ENCODE peak calls at places on chromosomes 5 and 9, in five cellular contexts. One of them, this sample, is unnamed.

GRCh38 chr9:14910178-14910805 is at the start of gene FREM1:
- DNase-seq in stomach: no peak
- DNase-seq in body of pancreas: peak
- DNase-seq in nucleus accumbens: no peak
- DNase-seq in activated naive CD4-positive, alpha-beta T cell treated with anti-CD3 and anti-CD28 coated beads, Interleukin-2, amount 10 ng/mL, durations not matched to agents 7 days and 5 days: no peak
- DNase-seq in this sample: no peak

GRCh38 chr5:113020461-113021273 is 44.1 kb downstream of the DCP2 start:
- DNase-seq in stomach: no peak
- DNase-seq in body of pancreas: no peak
- DNase-seq in nucleus accumbens: no peak
- DNase-seq in activated naive CD4-positive, alpha-beta T cell treated with anti-CD3 and anti-CD28 coated beads, Interleukin-2, amount 10 ng/mL, durations not matched to agents 7 days and 5 days: peak
- DNase-seq in this sample: no peak

GRCh38 chr5:121967187-121967586 is 5.4 kb downstream of the SRFBP1 start:
- DNase-seq in activated naive CD4-positive, alpha-beta T cell treated with anti-CD3 and anti-CD28 coated beads, Interleukin-2, amount 10 ng/mL, durations not matched to agents 7 days and 5 days: no peak
- DNase-seq in body of pancreas: no peak
- DNase-seq in stomach: no peak
- DNase-seq in nucleus accumbens: no peak
- DNase-seq in this sample: no peak

GRCh38 chr5:10355071-10355889 is 1.8 kb downstream of the MARCHF6 start:
- DNase-seq in body of pancreas: no peak
- DNase-seq in activated naive CD4-positive, alpha-beta T cell treated with anti-CD3 and anti-CD28 coated beads, Interleukin-2, amount 10 ng/mL, durations not matched to agents 7 days and 5 days: peak
- DNase-seq in nucleus accumbens: no peak
- DNase-seq in stomach: no peak
- DNase-seq in this sample: no peak

GRCh38 chr9:37379835-37380234 is 42.7 kb upstream of the GRHPR start:
- DNase-seq in body of pancreas: no peak
- DNase-seq in stomach: no peak
- DNase-seq in nucleus accumbens: no peak
- DNase-seq in activated naive CD4-positive, alpha-beta T cell treated with anti-CD3 and anti-CD28 coated beads, Interleukin-2, amount 10 ng/mL, durations not matched to agents 7 days and 5 days: no peak
- DNase-seq in this sample: no peak

GRCh38 chr5:10581424-10581748 is 17.5 kb downstream of the ANKRD33B start:
- DNase-seq in activated naive CD4-positive, alpha-beta T cell treated with anti-CD3 and anti-CD28 coated beads, Interleukin-2, amount 10 ng/mL, durations not matched to agents 7 days and 5 days: no peak
- DNase-seq in nucleus accumbens: no peak
- DNase-seq in body of pancreas: no peak
- DNase-seq in stomach: no peak
- DNase-seq in this sample: no peak

GRCh38 chr9:72315089-72315509 is 49.9 kb downstream of the ZFAND5 start:
- DNase-seq in stomach: peak
- DNase-seq in body of pancreas: peak
- DNase-seq in nucleus accumbens: peak
- DNase-seq in activated naive CD4-positive, alpha-beta T cell treated with anti-CD3 and anti-CD28 coated beads, Interleukin-2, amount 10 ng/mL, durations not matched to agents 7 days and 5 days: no peak
- DNase-seq in this sample: peak

GRCh38 chr5:19179561-19179960 is 808.4 kb downstream of the CDH18 start:
- DNase-seq in nucleus accumbens: no peak
- DNase-seq in stomach: no peak
- DNase-seq in activated naive CD4-positive, alpha-beta T cell treated with anti-CD3 and anti-CD28 coated beads, Interleukin-2, amount 10 ng/mL, durations not matched to agents 7 days and 5 days: no peak
- DNase-seq in body of pancreas: no peak
- DNase-seq in this sample: no peak

GRCh38 chr5:152529456-152529855 is 124.4 kb upstream of the NMUR2 start:
- DNase-seq in nucleus accumbens: no peak
- DNase-seq in body of pancreas: no peak
- DNase-seq in stomach: no peak
- DNase-seq in activated naive CD4-positive, alpha-beta T cell treated with anti-CD3 and anti-CD28 coated beads, Interleukin-2, amount 10 ng/mL, durations not matched to agents 7 days and 5 days: no peak
- DNase-seq in this sample: no peak

GRCh38 chr5:136094913-136095641 is 37.6 kb upstream of the SMAD5 start:
- DNase-seq in activated naive CD4-positive, alpha-beta T cell treated with anti-CD3 and anti-CD28 coated beads, Interleukin-2, amount 10 ng/mL, durations not matched to agents 7 days and 5 days: no peak
- DNase-seq in body of pancreas: no peak
- DNase-seq in stomach: no peak
- DNase-seq in nucleus accumbens: no peak
- DNase-seq in this sample: no peak

GRCh38 chr9:6417186-6417585 is 4.2 kb downstream of the UHRF2 start:
- DNase-seq in activated naive CD4-positive, alpha-beta T cell treated with anti-CD3 and anti-CD28 coated beads, Interleukin-2, amount 10 ng/mL, durations not matched to agents 7 days and 5 days: no peak
- DNase-seq in body of pancreas: no peak
- DNase-seq in nucleus accumbens: no peak
- DNase-seq in stomach: no peak
- DNase-seq in this sample: no peak